ENCODE peak calls at places on chromosomes 11 and 22, in nine cellular contexts. W is RWPE1; O is activated T-cell treated with anti-CD3 and anti-CD28 coated beads for 1 hour; G is HFFc6; V is LoVo; F is activated T-helper 1 cell treated with anti-CD3 and anti-CD28 coated beads, Interleukin-12 subunit alpha, Interleukin-12 subunit beta, Interleukin-2, Interleukin-4 antibody, amounts not matched to agents 30 ng/mL and 10 ng/mL and 1 ng/mL, durations not matched to agents 14 hours and 24 hours and 36 hours; C is NCI-H1092; D is H54; K is stimulated activated CD4-positive, alpha-beta T cell treated with anti-CD3 and anti-CD28 coated beads, TNF-alpha, amount 100 ng/mL, for 1 hour. P is an unnamed sample.

GRCh38 chr11:93611836-93612677 is 49.4 kb upstream of the CEP295 start:
- DNase-seq in W (no peak), O (no peak), G (no peak), V (peak; percentile 19), F (no peak), C (no peak), D (no peak), K (no peak), P (no peak)

GRCh38 chr11:76394411-76394810 is 13.3 kb downstream of the GVQW3 start:
- DNase-seq in W (no peak), O (no peak), G (no peak), V (no peak), F (no peak), C (no peak), D (no peak), K (no peak), P (no peak)

GRCh38 chr11:44424841-44425240 is 114.9 kb upstream of the ALX4 start:
- DNase-seq in W (peak; percentile 70), O (no peak), G (no peak), V (no peak), F (no peak), C (no peak), D (no peak), K (no peak), P (no peak)

GRCh38 chr22:33658775-33659174 is 261.5 kb downstream of the LARGE1 start:
- DNase-seq in W (no peak), O (no peak), G (no peak), V (no peak), F (no peak), C (no peak), D (no peak), K (no peak), P (no peak)

GRCh38 chr11:111308140-111308539 is 9.8 kb downstream of the POU2AF3 start:
- DNase-seq in W (no peak), O (no peak), G (no peak), V (peak; percentile 79), F (no peak), C (peak; percentile 89), D (no peak), K (no peak), P (peak; percentile 91)

GRCh38 chr11:108916290-108916689 is 251.4 kb downstream of the DDX10 start:
- DNase-seq in W (no peak), O (no peak), G (no peak), V (no peak), F (no peak), C (no peak), D (no peak), K (no peak), P (no peak)

GRCh38 chr11:79396001-79396400 is 44.8 kb downstream of the TENM4 start:
- DNase-seq in W (no peak), O (no peak), G (peak; percentile 52), V (no peak), F (no peak), C (no peak), D (no peak), K (no peak), P (no peak)

GRCh38 chr22:26432619-26433311 is 3.7 kb downstream of the ASPHD2 start:
- DNase-seq in W (no peak), O (no peak), G (no peak), V (no peak), F (no peak), C (no peak), D (no peak), K (no peak), P (no peak)

GRCh38 chr22:20550851-20551744 is 43.7 kb downstream of the MED15 start:
- DNase-seq in W (no peak), O (peak; percentile 38), G (peak; percentile 78), V (no peak), F (no peak), C (no peak), D (no peak), K (no peak), P (no peak)

GRCh38 chr22:46684706-46685105 is 53.3 kb downstream of the CERK start:
- DNase-seq in W (no peak), O (no peak), G (no peak), V (no peak), F (no peak), C (peak; percentile 7), D (no peak), K (no peak), P (no peak)

GRCh38 chr11:11044137-11044855 is 186.4 kb upstream of the ZBED5 start:
- DNase-seq in W (no peak), O (no peak), G (no peak), V (no peak), F (no peak), C (no peak), D (no peak), K (no peak), P (no peak)

P was measured in DMS 273 treated with DMSO at 0.1 percent for 48 hours.